ENCODE peak calls at places on chromosome 9, in nine cellular contexts. J is adrenal gland, H is lower leg skin, G is GM10248, S is fibroblast of mammary gland, C is OCI-LY7, B is gastrocnemius medialis, E is WERI-Rb-1, Q is SK-N-SH. A is an unnamed sample.

GRCh38 chr9:135051316-135052038 is 36.0 kb upstream of the OLFM1 start:
- DNase-seq in H (peak), G (no peak), E (no peak), B (no peak), S (no peak), Q (no peak), J (no peak), C (no peak), A (no peak)

GRCh38 chr9:95757026-95757425 is 118.5 kb upstream of the ERCC6L2 start:
- DNase-seq in C (no peak), E (no peak), B (no peak), G (no peak), S (peak), Q (no peak), H (no peak), J (no peak), A (peak)

GRCh38 chr9:112558476-112558875 is 71.8 kb downstream of the KIAA1958 start:
- DNase-seq in Q (no peak), H (no peak), J (no peak), C (no peak), E (no peak), G (no peak), B (no peak), S (peak), A (peak)

GRCh38 chr9:68771376-68771775 is 66.3 kb downstream of the PIP5K1B start:
- DNase-seq in J (no peak), S (no peak), H (no peak), G (no peak), B (no peak), Q (no peak), E (no peak), C (no peak), A (no peak)

GRCh38 chr9:122116040-122116439 is 22.9 kb upstream of the TTLL11 start:
- DNase-seq in E (no peak), C (no peak), Q (no peak), S (no peak), B (no peak), J (no peak), H (no peak), G (no peak), A (no peak)

GRCh38 chr9:35863583-35863982 is 6.6 kb downstream of the OR13J1 start:
- DNase-seq in G (no peak), H (no peak), C (no peak), J (no peak), S (no peak), E (no peak), Q (no peak), B (no peak), A (no peak)

GRCh38 chr9:1210954-1211353 is 160.8 kb downstream of the DMRT2 start:
- DNase-seq in J (no peak), C (no peak), G (no peak), S (no peak), Q (no peak), H (no peak), E (no peak), B (no peak), A (no peak)

GRCh38 chr9:107948086-107948485 is 458.5 kb upstream of the KLF4 start:
- DNase-seq in G (no peak), B (no peak), C (no peak), Q (no peak), S (peak), H (no peak), J (no peak), E (no peak), A (no peak)

GRCh38 chr9:20353931-20354652 is 268.2 kb downstream of the MLLT3 start:
- DNase-seq in E (no peak), J (no peak), H (no peak), G (no peak), S (peak), C (no peak), Q (no peak), B (no peak), A (no peak)

GRCh38 chr9:86452194-86452828 is 98.1 kb upstream of the TUT7 start:
- DNase-seq in Q (no peak), B (peak), E (no peak), C (no peak), S (peak), G (no peak), H (no peak), J (no peak), A (no peak)

GRCh38 chr9:6609499-6610016 is 36.0 kb downstream of the GLDC start:
- DNase-seq in S (no peak), H (no peak), G (no peak), Q (no peak), E (no peak), C (no peak), B (no peak), J (no peak), A (no peak)

GRCh38 chr9:86773437-86773836 is 173.9 kb downstream of the GAS1 start:
- DNase-seq in H (no peak), B (no peak), S (no peak), E (no peak), J (no peak), Q (no peak), G (no peak), C (no peak), A (no peak)

GRCh38 chr9:117546894-117547293 is 132.0 kb upstream of the ASTN2 start:
- DNase-seq in S (no peak), H (no peak), B (no peak), E (peak), Q (peak), C (no peak), J (peak), G (peak), A (peak)

DNA sequence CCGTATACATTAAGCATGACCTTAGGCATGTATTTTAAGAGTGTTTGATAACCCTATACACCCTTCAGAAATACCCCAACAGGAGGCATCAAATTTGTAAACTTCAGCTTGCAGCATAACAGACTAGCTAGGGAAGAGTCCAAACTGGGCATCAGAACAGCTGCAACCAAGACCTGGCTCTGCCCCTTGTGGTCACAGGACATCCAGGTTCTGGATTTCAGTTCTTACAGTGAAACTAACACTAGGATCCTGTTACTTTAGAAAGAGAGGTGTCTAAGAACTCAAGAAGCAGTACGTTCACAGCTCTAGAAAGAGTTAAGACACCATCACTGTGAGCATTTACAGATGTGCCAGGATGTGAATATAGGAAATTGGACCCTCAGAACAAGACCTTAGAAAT is 229.8 kb downstream of the BNC2 start:
- DNase-seq in G (no peak), S (no peak), H (no peak), Q (no peak), B (peak), C (no peak), J (no peak), E (no peak), A (peak)
- TF ChIP-seq CTCF in G (no peak), S (peak), H (no peak), Q (peak), B (no peak), C (no peak), J (peak), E (peak), A (no peak)

GRCh38 chr9:124394596-124394995 is 20.6 kb downstream of the PSMB7 start:
- DNase-seq in E (no peak), G (no peak), H (no peak), Q (no peak), S (no peak), J (no peak), B (no peak), C (no peak), A (no peak)
- TF ChIP-seq CTCF in E (no peak), G (peak), H (no peak), Q (peak), S (peak), J (no peak), B (no peak), C (peak), A (no peak)

DNA sequence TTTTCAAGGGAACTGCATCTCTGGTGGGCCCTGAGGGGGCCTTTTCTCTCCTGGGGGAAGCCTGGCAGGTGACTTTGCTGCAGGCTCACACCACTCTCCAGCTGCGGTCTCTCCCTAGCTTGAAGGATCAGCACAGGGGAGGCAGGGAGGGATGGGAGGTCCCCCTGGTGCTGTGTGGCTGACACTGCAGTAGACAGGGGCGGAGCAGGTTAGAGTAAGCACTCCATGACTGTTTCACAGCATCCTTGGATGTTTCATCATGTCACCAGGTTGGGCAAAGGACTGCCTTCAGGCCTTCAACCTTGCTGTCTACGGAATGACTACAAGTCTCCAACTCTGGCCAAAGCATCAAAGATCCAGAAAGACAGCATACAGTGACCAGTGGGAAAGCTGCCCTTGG is 470.7 kb downstream of the CDK5RAP2 start:
- DNase-seq in B (no peak), E (peak), Q (peak), S (no peak), C (peak), J (no peak), G (no peak), H (no peak), A (peak)
- TF ChIP-seq CTCF in B (no peak), E (peak), Q (no peak), S (no peak), C (peak), J (no peak), G (no peak), H (no peak), A (no peak)

DNA sequence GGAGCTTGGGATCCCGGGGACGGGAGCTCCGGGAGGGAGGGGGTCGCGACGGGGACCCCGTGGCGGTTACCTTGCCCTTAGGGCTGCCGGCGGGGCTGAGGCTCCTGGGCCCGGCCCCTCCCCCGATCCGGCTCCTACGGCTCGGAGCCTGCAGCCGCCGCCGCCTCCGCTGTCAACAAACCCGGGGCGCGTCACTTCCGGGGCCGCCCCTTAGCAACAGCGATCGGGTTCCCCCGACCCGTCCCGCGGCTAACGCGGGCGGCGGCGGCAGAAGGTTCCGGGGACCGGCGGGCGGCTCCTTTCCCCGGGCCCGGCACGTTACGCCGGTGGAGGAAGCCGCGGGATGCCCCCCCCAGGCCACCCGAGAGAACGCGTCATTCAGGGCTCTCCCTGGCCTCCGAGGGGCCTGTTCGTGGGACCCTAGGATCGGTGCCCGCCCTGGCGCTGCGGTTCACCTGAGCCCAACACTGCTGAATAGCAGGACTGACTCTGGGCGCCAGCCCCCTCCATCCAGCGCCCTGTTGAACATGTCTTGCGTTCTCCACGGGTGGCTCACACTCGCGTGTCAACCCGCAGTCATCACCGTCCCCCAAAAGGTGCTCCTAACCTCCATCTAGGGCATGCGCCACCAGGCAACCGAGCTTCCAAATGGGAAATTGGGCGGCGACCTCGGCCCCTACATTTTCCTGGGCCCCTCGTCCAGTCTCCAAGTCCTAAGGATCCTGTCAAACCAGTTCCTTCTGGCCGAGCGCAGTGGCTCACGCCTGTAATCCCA is at the start of gene ZER1:
- DNase-seq in Q (peak), E (peak), B (peak), J (peak), C (peak), S (peak), G (peak), H (peak), A (peak)
- TF ChIP-seq CTCF in Q (no peak), E (no peak), B (no peak), J (no peak), C (no peak), S (no peak), G (no peak), H (no peak), A (no peak)

GRCh38 chr9:109192732-109193361 is 25.8 kb upstream of the FRRS1L start:
- DNase-seq in C (no peak), S (no peak), H (peak), B (no peak), J (peak), Q (peak), E (peak), G (no peak), A (peak)
- TF ChIP-seq CTCF in C (peak), S (peak), H (no peak), B (no peak), J (peak), Q (peak), E (peak), G (peak), A (peak)

GRCh38 chr9:90645721-90646120 is 3.1 kb upstream of the DIRAS2 start:
- DNase-seq in J (no peak), Q (no peak), S (no peak), G (no peak), C (no peak), B (no peak), E (no peak), H (no peak), A (no peak)
- TF ChIP-seq CTCF in J (no peak), Q (no peak), S (no peak), G (no peak), C (no peak), B (no peak), E (peak), H (no peak), A (no peak)

DNA sequence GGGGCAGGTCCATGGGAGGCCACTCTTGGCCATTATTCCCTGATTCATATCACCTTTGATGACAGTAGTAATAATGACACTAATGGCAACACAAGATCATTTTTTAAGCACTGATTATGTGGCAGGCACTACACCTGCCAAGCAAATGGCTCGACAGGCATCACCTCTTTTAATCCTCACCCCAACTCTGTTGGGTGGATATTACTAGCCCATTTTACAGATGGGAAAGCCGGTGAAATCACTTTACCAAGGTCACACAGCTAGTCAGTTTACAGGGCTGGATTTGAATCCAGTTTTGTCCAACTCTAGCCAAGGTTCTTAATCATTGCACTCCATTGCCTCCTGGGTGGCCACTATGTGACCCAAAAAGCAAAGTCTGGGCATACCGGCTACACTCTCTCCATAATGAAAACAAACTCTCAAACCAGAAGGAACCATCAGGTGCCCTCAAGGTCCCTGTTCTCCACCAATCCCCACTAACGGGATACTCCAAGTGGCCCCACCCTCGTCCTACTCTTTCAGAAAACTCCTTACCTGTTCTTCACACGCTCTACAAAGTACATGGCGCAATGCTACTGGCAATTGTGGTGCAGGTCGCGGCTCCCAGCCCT is 723 bp downstream of the CDK5RAP2 start:
- DNase-seq in Q (no peak), G (no peak), E (peak), J (no peak), B (peak), H (no peak), C (peak), S (no peak), A (peak)
- TF ChIP-seq CTCF in Q (no peak), G (no peak), E (no peak), J (no peak), B (no peak), H (no peak), C (no peak), S (no peak), A (no peak)

GRCh38 chr9:128702445-128702948 is at the start of gene PKN3:
- DNase-seq in H (peak), E (peak), J (peak), B (peak), G (peak), C (peak), S (peak), Q (peak), A (peak)
- TF ChIP-seq CTCF in H (no peak), E (peak), J (peak), B (peak), G (peak), C (peak), S (peak), Q (peak), A (peak)

DNA sequence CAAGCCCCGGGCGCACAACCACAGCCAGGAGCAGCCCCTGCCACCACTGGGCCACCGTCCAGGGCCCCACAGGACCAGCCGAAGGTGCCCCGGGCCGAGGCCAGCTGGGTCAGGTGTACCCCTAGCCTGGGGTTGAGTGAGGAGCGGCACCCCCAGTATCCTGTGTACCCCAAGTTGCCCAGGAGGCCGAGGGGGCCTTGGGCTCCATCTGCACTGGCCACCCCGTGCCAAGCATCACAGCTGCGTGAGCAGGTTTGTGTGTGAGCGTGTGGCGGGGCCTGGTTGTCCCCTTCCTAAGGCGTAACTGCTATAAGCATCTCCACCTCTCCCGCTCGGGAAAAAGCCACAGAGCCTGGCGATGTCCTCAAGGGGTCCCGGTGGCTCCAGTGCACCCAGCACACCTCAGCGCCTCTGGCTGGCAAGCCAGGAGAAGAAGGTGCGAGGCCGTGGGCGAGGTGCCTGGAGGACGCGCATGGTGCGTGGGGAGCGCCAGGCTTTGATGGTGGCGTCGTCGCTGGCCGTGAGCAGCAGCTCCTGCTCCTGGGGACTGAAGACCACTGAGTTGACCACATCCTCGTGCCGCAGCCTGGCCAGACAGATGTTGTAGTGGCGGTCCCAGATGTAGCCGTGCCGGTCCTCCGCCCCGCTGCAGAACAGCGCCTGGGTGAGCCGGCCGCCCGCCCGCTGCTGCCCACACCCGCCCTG is 3.9 kb downstream of the FBXW5 start:
- DNase-seq in J (no peak), S (no peak), B (no peak), E (no peak), G (no peak), H (no peak), C (no peak), Q (no peak), A (no peak)
- TF ChIP-seq CTCF in J (no peak), S (no peak), B (no peak), E (no peak), G (no peak), H (no peak), C (no peak), Q (no peak), A (no peak)